ENCODE peak calls at places on chromosome 12, in six cellular contexts. H, D, E, P, B and O are unnamed samples.

GRCh38 chr12:26124491-26125450 is at the start of gene BHLHE41:
- DNase-seq in B (no peak), D (no peak), H (peak), P (peak), E (no peak), O (peak)

GRCh38 chr12:43316506-43316905 is 235.5 kb downstream of the ADAMTS20 start:
- DNase-seq in P (no peak), B (no peak), E (no peak), H (peak), D (no peak), O (no peak)

GRCh38 chr12:127785535-127785934 is 481.4 kb upstream of the TMEM132C start:
- DNase-seq in D (no peak), H (peak), E (no peak), B (no peak), P (no peak), O (no peak)

GRCh38 chr12:68446896-68447806 is 115.0 kb upstream of the MDM1 start:
- DNase-seq in E (no peak), B (no peak), D (no peak), H (peak), P (no peak), O (no peak)

GRCh38 chr12:104357431-104357952 is 54.0 kb downstream of the EID3 start:
- DNase-seq in H (peak), E (no peak), D (no peak), P (no peak), B (no peak), O (peak)

GRCh38 chr12:16607895-16608294 is 1.9 kb upstream of the LMO3 start:
- DNase-seq in H (no peak), E (peak), B (no peak), P (no peak), D (no peak), O (no peak)

GRCh38 chr12:32559434-32559833 is 119.7 kb upstream of the DNM1L start:
- DNase-seq in E (no peak), D (no peak), B (no peak), H (peak), P (no peak), O (no peak)

GRCh38 chr12:113066806-113067400 is 10.4 kb downstream of the DTX1 start:
- DNase-seq in D (peak), E (no peak), P (no peak), B (no peak), H (no peak), O (no peak)

GRCh38 chr12:49272790-49273725 is 8.2 kb downstream of the TUBA1C start:
- DNase-seq in D (no peak), H (no peak), E (no peak), B (no peak), P (no peak), O (no peak)

GRCh38 chr12:78887008-78887407 is 22.4 kb downstream of the SYT1 start:
- DNase-seq in E (no peak), D (no peak), P (no peak), H (peak), B (no peak), O (no peak)

GRCh38 chr12:7750350-7750749 is 3.2 kb upstream of the CLEC4C start:
- DNase-seq in B (no peak), E (no peak), P (no peak), H (peak), D (peak), O (no peak)

GRCh38 chr12:20421338-20421890 is 53.1 kb downstream of the PDE3A start:
- DNase-seq in E (no peak), P (no peak), H (no peak), B (no peak), D (no peak), O (no peak)

GRCh38 chr12:66965613-66966012 is 286.7 kb upstream of the GRIP1 start:
- DNase-seq in E (no peak), B (no peak), H (no peak), D (no peak), P (no peak), O (no peak)

GRCh38 chr12:115375188-115375991 is 691.4 kb upstream of the TBX3 start:
- DNase-seq in E (no peak), H (peak), P (no peak), D (no peak), B (no peak), O (no peak)

GRCh38 chr12:13114251-13115052 is 11.0 kb upstream of the GSG1 start:
- DNase-seq in E (no peak), P (no peak), D (no peak), B (no peak), H (no peak), O (no peak)

GRCh38 chr12:103833095-103833777 is 7.8 kb downstream of the NT5DC3 start:
- DNase-seq in B (no peak), P (no peak), E (no peak), D (no peak), H (peak), O (no peak)

GRCh38 chr12:34347367-34347766 is 325.1 kb downstream of the ALG10 start:
- DNase-seq in D (no peak), B (no peak), H (no peak), P (no peak), E (no peak), O (no peak)